ENCODE peak calls at places on chromosomes 11 and 22, in eight cellular contexts. One of them, this sample, is unnamed.

GRCh38 chr11:33376331-33377099 is 119.3 kb downstream of the HIPK3 start:
- DNase-seq in SK-MEL-5: no peak
- DNase-seq in cardiac muscle cell: peak
- DNase-seq in memory B cell: no peak
- DNase-seq in lung microvascular endothelial cell: peak
- DNase-seq in LoVo: no peak
- DNase-seq in NCI-H1694 treated with DMSO at 0.1 percent for 48 hours: no peak
- DNase-seq in astrocyte: peak
- DNase-seq in this sample: no peak

GRCh38 chr22:46869848-46870441 is 107.5 kb downstream of the TBC1D22A start:
- DNase-seq in SK-MEL-5: no peak
- DNase-seq in cardiac muscle cell: no peak
- DNase-seq in memory B cell: no peak
- DNase-seq in lung microvascular endothelial cell: no peak
- DNase-seq in LoVo: no peak
- DNase-seq in NCI-H1694 treated with DMSO at 0.1 percent for 48 hours: no peak
- DNase-seq in astrocyte: no peak
- DNase-seq in this sample: no peak

GRCh38 chr22:38089474-38089851 is 5.5 kb upstream of the SLC16A8 start:
- DNase-seq in SK-MEL-5: no peak
- DNase-seq in cardiac muscle cell: no peak
- DNase-seq in memory B cell: no peak
- DNase-seq in lung microvascular endothelial cell: no peak
- DNase-seq in LoVo: no peak
- DNase-seq in NCI-H1694 treated with DMSO at 0.1 percent for 48 hours: no peak
- DNase-seq in astrocyte: no peak
- DNase-seq in this sample: no peak

GRCh38 chr22:29359469-29359868 is 28.9 kb downstream of the AP1B1 start:
- DNase-seq in SK-MEL-5: peak
- DNase-seq in cardiac muscle cell: peak
- DNase-seq in memory B cell: no peak
- DNase-seq in lung microvascular endothelial cell: peak
- DNase-seq in LoVo: no peak
- DNase-seq in NCI-H1694 treated with DMSO at 0.1 percent for 48 hours: peak
- DNase-seq in astrocyte: peak
- DNase-seq in this sample: no peak

GRCh38 chr11:28566643-28567042 is 458.5 kb downstream of the METTL15 start:
- DNase-seq in SK-MEL-5: peak
- DNase-seq in cardiac muscle cell: peak
- DNase-seq in memory B cell: no peak
- DNase-seq in lung microvascular endothelial cell: peak
- DNase-seq in LoVo: no peak
- DNase-seq in NCI-H1694 treated with DMSO at 0.1 percent for 48 hours: no peak
- DNase-seq in astrocyte: peak
- DNase-seq in this sample: no peak

GRCh38 chr11:12921580-12922157 is 87.4 kb upstream of the RASSF10 start:
- DNase-seq in SK-MEL-5: no peak
- DNase-seq in cardiac muscle cell: no peak
- DNase-seq in memory B cell: no peak
- DNase-seq in lung microvascular endothelial cell: no peak
- DNase-seq in LoVo: no peak
- DNase-seq in NCI-H1694 treated with DMSO at 0.1 percent for 48 hours: no peak
- DNase-seq in astrocyte: no peak
- DNase-seq in this sample: no peak

GRCh38 chr11:2768471-2769408 is 68.9 kb upstream of the KCNQ1OT1 start:
- DNase-seq in SK-MEL-5: no peak
- DNase-seq in cardiac muscle cell: no peak
- DNase-seq in memory B cell: no peak
- DNase-seq in lung microvascular endothelial cell: no peak
- DNase-seq in LoVo: no peak
- DNase-seq in NCI-H1694 treated with DMSO at 0.1 percent for 48 hours: no peak
- DNase-seq in astrocyte: peak
- DNase-seq in this sample: no peak

GRCh38 chr11:128497057-128497957 is 90.1 kb downstream of the ETS1 start:
- DNase-seq in SK-MEL-5: peak
- DNase-seq in cardiac muscle cell: no peak
- DNase-seq in memory B cell: peak
- DNase-seq in lung microvascular endothelial cell: peak
- DNase-seq in LoVo: no peak
- DNase-seq in NCI-H1694 treated with DMSO at 0.1 percent for 48 hours: no peak
- DNase-seq in astrocyte: peak
- DNase-seq in this sample: no peak

GRCh38 chr11:70942593-70942992 is 309.8 kb downstream of the SHANK2 start:
- DNase-seq in SK-MEL-5: peak
- DNase-seq in cardiac muscle cell: no peak
- DNase-seq in memory B cell: no peak
- DNase-seq in lung microvascular endothelial cell: peak
- DNase-seq in LoVo: no peak
- DNase-seq in NCI-H1694 treated with DMSO at 0.1 percent for 48 hours: no peak
- DNase-seq in astrocyte: no peak
- DNase-seq in this sample: no peak

GRCh38 chr11:18000760-18001159 is 12.1 kb downstream of the SERGEF start:
- DNase-seq in SK-MEL-5: no peak
- DNase-seq in cardiac muscle cell: no peak
- DNase-seq in memory B cell: no peak
- DNase-seq in lung microvascular endothelial cell: no peak
- DNase-seq in LoVo: no peak
- DNase-seq in NCI-H1694 treated with DMSO at 0.1 percent for 48 hours: no peak
- DNase-seq in astrocyte: no peak
- DNase-seq in this sample: no peak

GRCh38 chr22:21942407-21942895 is 10.2 kb downstream of the PPM1F start:
- DNase-seq in SK-MEL-5: no peak
- DNase-seq in cardiac muscle cell: no peak
- DNase-seq in memory B cell: no peak
- DNase-seq in lung microvascular endothelial cell: peak
- DNase-seq in LoVo: peak
- DNase-seq in NCI-H1694 treated with DMSO at 0.1 percent for 48 hours: no peak
- DNase-seq in astrocyte: peak
- DNase-seq in this sample: no peak

GRCh38 chr11:119144825-119145476 is 3.9 kb upstream of the ABCG4 start:
- DNase-seq in SK-MEL-5: peak
- DNase-seq in cardiac muscle cell: peak
- DNase-seq in memory B cell: peak
- DNase-seq in lung microvascular endothelial cell: peak
- DNase-seq in LoVo: peak
- DNase-seq in NCI-H1694 treated with DMSO at 0.1 percent for 48 hours: no peak
- DNase-seq in astrocyte: peak
- DNase-seq in this sample: no peak

GRCh38 chr11:12846766-12847615 is 162.1 kb upstream of the RASSF10 start:
- DNase-seq in SK-MEL-5: peak
- DNase-seq in cardiac muscle cell: no peak
- DNase-seq in memory B cell: no peak
- DNase-seq in lung microvascular endothelial cell: no peak
- DNase-seq in LoVo: no peak
- DNase-seq in NCI-H1694 treated with DMSO at 0.1 percent for 48 hours: no peak
- DNase-seq in astrocyte: no peak
- DNase-seq in this sample: no peak

GRCh38 chr11:61949169-61950034 is 749 bp upstream of the BEST1 start:
- DNase-seq in SK-MEL-5: peak
- DNase-seq in cardiac muscle cell: peak
- DNase-seq in memory B cell: no peak
- DNase-seq in lung microvascular endothelial cell: peak
- DNase-seq in LoVo: peak
- DNase-seq in NCI-H1694 treated with DMSO at 0.1 percent for 48 hours: peak
- DNase-seq in astrocyte: peak
- DNase-seq in this sample: no peak

GRCh38 chr11:129652828-129653227 is 162.8 kb upstream of the TMEM45B start:
- DNase-seq in SK-MEL-5: no peak
- DNase-seq in cardiac muscle cell: no peak
- DNase-seq in memory B cell: no peak
- DNase-seq in lung microvascular endothelial cell: peak
- DNase-seq in LoVo: no peak
- DNase-seq in NCI-H1694 treated with DMSO at 0.1 percent for 48 hours: no peak
- DNase-seq in astrocyte: peak
- DNase-seq in this sample: no peak

GRCh38 chr11:78370406-78371172 is 47.0 kb downstream of the GAB2 start:
- DNase-seq in SK-MEL-5: no peak
- DNase-seq in cardiac muscle cell: no peak
- DNase-seq in memory B cell: no peak
- DNase-seq in lung microvascular endothelial cell: peak
- DNase-seq in LoVo: no peak
- DNase-seq in NCI-H1694 treated with DMSO at 0.1 percent for 48 hours: no peak
- DNase-seq in astrocyte: no peak
- DNase-seq in this sample: no peak

GRCh38 chr11:69468911-69469885 is 12.3 kb upstream of the LINC01488 start:
- DNase-seq in SK-MEL-5: no peak
- DNase-seq in cardiac muscle cell: no peak
- DNase-seq in memory B cell: no peak
- DNase-seq in lung microvascular endothelial cell: no peak
- DNase-seq in LoVo: no peak
- DNase-seq in NCI-H1694 treated with DMSO at 0.1 percent for 48 hours: no peak
- DNase-seq in astrocyte: no peak
- DNase-seq in this sample: no peak

GRCh38 chr11:33734441-33735165 is 1.6 kb downstream of the CD59 start:
- DNase-seq in SK-MEL-5: no peak
- DNase-seq in cardiac muscle cell: no peak
- DNase-seq in memory B cell: no peak
- DNase-seq in lung microvascular endothelial cell: peak
- DNase-seq in LoVo: no peak
- DNase-seq in NCI-H1694 treated with DMSO at 0.1 percent for 48 hours: no peak
- DNase-seq in astrocyte: peak
- DNase-seq in this sample: no peak

GRCh38 chr11:70517996-70518907 is 119.9 kb downstream of the CTTN start:
- DNase-seq in SK-MEL-5: peak
- DNase-seq in cardiac muscle cell: no peak
- DNase-seq in memory B cell: no peak
- DNase-seq in lung microvascular endothelial cell: no peak
- DNase-seq in LoVo: no peak
- DNase-seq in NCI-H1694 treated with DMSO at 0.1 percent for 48 hours: no peak
- DNase-seq in astrocyte: peak
- DNase-seq in this sample: no peak

GRCh38 chr11:57482782-57483569 is 22.6 kb downstream of the RTN4RL2 start:
- DNase-seq in SK-MEL-5: no peak
- DNase-seq in cardiac muscle cell: peak
- DNase-seq in memory B cell: peak
- DNase-seq in lung microvascular endothelial cell: peak
- DNase-seq in LoVo: no peak
- DNase-seq in NCI-H1694 treated with DMSO at 0.1 percent for 48 hours: peak
- DNase-seq in astrocyte: no peak
- DNase-seq in this sample: no peak

This sample was measured in GM12864.